ENCODE peak calls at places on chromosomes 6 and 20, in four cellular contexts. D is H9, F is mesendoderm, S is mesenchymal stem cell. G is an unnamed sample.

GRCh38 chr6:17448165-17448564 is 54.8 kb downstream of the CAP2 start:
- DNase-seq in D (no peak), F (no peak), S (peak; percentile 20), G (no peak)

GRCh38 chr20:36737183-36737499 is 8.7 kb downstream of the NDRG3 start:
- DNase-seq in D (no peak), F (no peak), S (no peak), G (no peak)

GRCh38 chr6:168507297-168507696 is 66.3 kb downstream of the SMOC2 start:
- DNase-seq in D (no peak), F (no peak), S (no peak), G (no peak)

GRCh38 chr6:105603779-105604592 is 201.1 kb upstream of the PREP start:
- DNase-seq in D (no peak), F (no peak), S (peak; percentile 81), G (no peak)

GRCh38 chr20:21089421-21089820 is 16.7 kb downstream of the LINC00237 start:
- DNase-seq in D (no peak), F (no peak), S (no peak), G (no peak)

GRCh38 chr20:38779247-38780097 is 26.0 kb upstream of the PPP1R16B start:
- DNase-seq in D (peak; percentile 76), F (peak; percentile 97), S (no peak), G (no peak)

GRCh38 chr6:39669117-39669690 is 56.0 kb downstream of the KIF6 start:
- DNase-seq in D (no peak), F (no peak), S (peak; percentile 51), G (no peak)

GRCh38 chr20:59000326-59000725 is 6.7 kb downstream of the CTSZ start:
- DNase-seq in D (no peak), F (no peak), S (no peak), G (no peak)

GRCh38 chr6:12298995-12299394 is 8.8 kb downstream of the EDN1 start:
- DNase-seq in D (no peak), F (no peak), S (no peak), G (no peak)

GRCh38 chr6:1316482-1317220 is 4.8 kb downstream of the FOXQ1 start:
- DNase-seq in D (peak; percentile 72), F (peak; percentile 65), S (peak; percentile 49), G (no peak)

GRCh38 chr20:20561841-20562240 is 150.6 kb downstream of the RALGAPA2 start:
- DNase-seq in D (no peak), F (no peak), S (no peak), G (no peak)

GRCh38 chr6:19837511-19838441 is 606 bp downstream of the ID4 start:
- DNase-seq in D (peak; percentile 55), F (peak; percentile 66), S (peak; percentile 44), G (peak; percentile 61)

GRCh38 chr20:49989234-49990065 is 6.7 kb downstream of the SNAI1 start:
- DNase-seq in D (no peak), F (peak; percentile 92), S (peak; percentile 91), G (no peak)

GRCh38 chr20:17530153-17530552 is 1.0 kb downstream of the BFSP1 start:
- DNase-seq in D (no peak), F (no peak), S (no peak), G (no peak)

GRCh38 chr6:108408453-108408852 is 113.6 kb downstream of the AFG1L start:
- DNase-seq in D (no peak), F (no peak), S (peak; percentile 13), G (no peak)

GRCh38 chr20:60095456-60095855 is 137.2 kb downstream of the CDH26 start:
- DNase-seq in D (no peak), F (no peak), S (no peak), G (no peak)

GRCh38 chr6:39453956-39454524 is 131.5 kb upstream of the KCNK16 start:
- DNase-seq in D (no peak), F (no peak), S (no peak), G (no peak)

GRCh38 chr6:30875244-30876038 is 8.9 kb upstream of the DDR1 start:
- DNase-seq in D (no peak), F (peak; percentile 38), S (no peak), G (no peak)

GRCh38 chr6:156514186-156514585 is 263.0 kb upstream of the ARID1B start:
- DNase-seq in D (no peak), F (no peak), S (no peak), G (no peak)

GRCh38 chr6:4381379-4381778 is 246.0 kb upstream of the ECI2 start:
- DNase-seq in D (no peak), F (no peak), S (peak; percentile 58), G (no peak)

GRCh38 chr20:23488470-23488869 is 2.4 kb upstream of the CST8 start:
- DNase-seq in D (no peak), F (no peak), S (no peak), G (no peak)

GRCh38 chr6:149016716-149017115 is 269.9 kb downstream of the UST start:
- DNase-seq in D (no peak), F (no peak), S (no peak), G (no peak)

GRCh38 chr6:169321546-169321945 is 67.9 kb upstream of the THBS2 start:
- DNase-seq in D (no peak), F (no peak), S (no peak), G (no peak)

GRCh38 chr6:3912366-3913076 is 63.3 kb downstream of the FAM50B start:
- DNase-seq in D (no peak), F (no peak), S (no peak), G (no peak)

GRCh38 chr6:89834884-89835792 is 5.5 kb downstream of the CASP8AP2 start:
- DNase-seq in D (no peak), F (no peak), S (no peak), G (no peak)

DNA sequence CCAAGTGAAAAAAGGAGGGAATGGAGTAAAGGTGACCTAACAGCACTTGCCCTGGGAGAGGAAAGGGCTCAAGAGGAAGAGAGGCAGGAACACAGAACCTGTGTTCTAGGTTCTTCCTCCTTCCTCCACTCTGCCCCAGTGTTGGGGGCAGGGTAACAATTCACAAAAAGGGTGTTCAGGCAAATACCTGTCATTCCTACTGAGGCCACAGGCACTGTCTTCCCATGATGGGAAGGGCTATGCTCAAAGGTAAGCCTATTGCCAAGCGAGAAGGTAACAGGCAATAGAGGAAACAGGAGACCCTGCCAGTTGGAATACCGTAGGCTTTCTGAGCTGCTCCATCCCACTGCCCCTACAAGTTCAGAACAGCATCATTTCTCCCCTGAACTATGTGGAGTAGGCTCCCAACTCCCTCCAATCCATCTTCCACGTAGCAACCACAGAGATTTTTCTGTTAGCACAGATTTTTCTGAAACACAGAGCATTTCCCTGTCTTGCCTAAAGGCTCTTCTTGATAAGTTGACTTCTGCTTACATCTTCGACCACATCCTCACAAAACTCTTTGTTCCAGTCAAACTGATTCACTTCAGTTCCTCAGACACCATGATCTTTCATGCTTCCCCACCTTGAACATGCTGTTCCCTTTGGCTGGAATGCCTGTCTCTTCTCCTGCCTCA is 2.7 kb downstream of the AGPAT1 start:
- DNase-seq in D (no peak), F (peak; percentile 84), S (no peak), G (no peak)
- H3K9ac ChIP-seq in D (peak overlapping the region; percentile 49), F (peak overlapping the region; percentile 12), S (no peak overlapping the region), G (no peak overlapping the region)

GRCh38 chr6:69665437-69665836 is 131.4 kb downstream of the LMBRD1 start:
- DNase-seq in D (no peak), F (no peak), S (no peak), G (no peak)
- H3K18ac ChIP-seq in D (no peak overlapping the region), F (no peak overlapping the region), S (no peak overlapping the region), G (no peak overlapping the region)

GRCh38 chr6:45654673-45655072 is 276.9 kb upstream of the SUPT3H start:
- DNase-seq in D (no peak), F (no peak), S (peak; percentile 51), G (no peak)
- H3K4me1 ChIP-seq in D (no peaks in the 10 kb centered on the region), F (no peaks in the 10 kb centered on the region), S (peaks cover 20% of the 10 kb centered on the region), G (no peaks in the 10 kb centered on the region)

GRCh38 chr6:27593200-27593818 is 120.4 kb upstream of the ZNF184 start:
- DNase-seq in D (no peak), F (no peak), S (no peak), G (no peak)

GRCh38 chr6:27593861-27594260 is 121.0 kb upstream of the ZNF184 start:
- DNase-seq in D (no peak), F (no peak), S (no peak), G (no peak)

GRCh38 chr6:27592107-27592480 is 119.2 kb upstream of the ZNF184 start:
- DNase-seq in D (no peak), F (peak; percentile 67), S (no peak), G (no peak)

GRCh38 chr6:27591660-27592059 is 118.8 kb upstream of the ZNF184 start:
- DNase-seq in D (peak; percentile 47), F (peak; percentile 85), S (peak; percentile 35), G (peak; percentile 58)

GRCh38 chr6:27592481-27593199 is 119.7 kb upstream of the ZNF184 start:
- DNase-seq in D (peak; percentile 81), F (peak; percentile 98), S (peak; percentile 87), G (peak; percentile 72)
- H3K9ac ChIP-seq in D (peak overlapping the region; percentile 51), F (peak overlapping the region; percentile 75), S (peak overlapping the region; percentile 23), G (no peak overlapping the region)

GRCh38 chr20:63651942-63652191 is 1.4 kb downstream of the STMN3 start:
- DNase-seq in D (no peak), F (no peak), S (no peak), G (no peak)
- H3K18ac ChIP-seq in D (no peak overlapping the region), F (no peak overlapping the region), S (no peak overlapping the region), G (peak overlapping the region; percentile 80)